ENCODE peak calls at places on chromosomes 16 and 17, in five cellular contexts. One of them, this sample, is unnamed.

GRCh38 chr17:1058423-1059130 is 61.6 kb downstream of the TIMM22 start:
- ATAC-seq in HCT116: peak; percentile 65
- ATAC-seq in activated T-cell treated with anti-CD3 and anti-CD28 coated beads, Interleukin-2, amount 50 U/mL, for 4 hours: no peak
- ATAC-seq in activated CD8-positive, alpha-beta T cell treated with anti-CD3 and anti-CD28 coated beads, Interleukin-2, amount 10 ng/mL, durations not matched to agents 7 days and 5 days: no peak
- ATAC-seq in sciatic nerve: no peak
- ATAC-seq in this sample: peak; percentile 45

GRCh38 chr17:81027591-81028505 is 7.1 kb upstream of the BAIAP2 start:
- ATAC-seq in HCT116: no peak
- ATAC-seq in activated T-cell treated with anti-CD3 and anti-CD28 coated beads, Interleukin-2, amount 50 U/mL, for 4 hours: peak; percentile 9
- ATAC-seq in activated CD8-positive, alpha-beta T cell treated with anti-CD3 and anti-CD28 coated beads, Interleukin-2, amount 10 ng/mL, durations not matched to agents 7 days and 5 days: no peak
- ATAC-seq in sciatic nerve: no peak
- ATAC-seq in this sample: peak; percentile 20

GRCh38 chr16:57889960-57890751 is 80.8 kb downstream of the CNGB1 start:
- ATAC-seq in HCT116: no peak
- ATAC-seq in activated T-cell treated with anti-CD3 and anti-CD28 coated beads, Interleukin-2, amount 50 U/mL, for 4 hours: no peak
- ATAC-seq in activated CD8-positive, alpha-beta T cell treated with anti-CD3 and anti-CD28 coated beads, Interleukin-2, amount 10 ng/mL, durations not matched to agents 7 days and 5 days: no peak
- ATAC-seq in sciatic nerve: peak; percentile 81
- ATAC-seq in this sample: no peak

GRCh38 chr16:7366041-7366440 is 33.4 kb downstream of the RBFOX1 start:
- ATAC-seq in HCT116: no peak
- ATAC-seq in activated T-cell treated with anti-CD3 and anti-CD28 coated beads, Interleukin-2, amount 50 U/mL, for 4 hours: no peak
- ATAC-seq in activated CD8-positive, alpha-beta T cell treated with anti-CD3 and anti-CD28 coated beads, Interleukin-2, amount 10 ng/mL, durations not matched to agents 7 days and 5 days: no peak
- ATAC-seq in sciatic nerve: no peak
- ATAC-seq in this sample: no peak

GRCh38 chr16:30914849-30915248 is 8.5 kb upstream of the FBXL19 start:
- ATAC-seq in HCT116: peak; percentile 56
- ATAC-seq in activated T-cell treated with anti-CD3 and anti-CD28 coated beads, Interleukin-2, amount 50 U/mL, for 4 hours: no peak
- ATAC-seq in activated CD8-positive, alpha-beta T cell treated with anti-CD3 and anti-CD28 coated beads, Interleukin-2, amount 10 ng/mL, durations not matched to agents 7 days and 5 days: no peak
- ATAC-seq in sciatic nerve: no peak
- ATAC-seq in this sample: no peak

GRCh38 chr16:64440421-64440831 is 681.4 kb downstream of the CDH11 start:
- ATAC-seq in HCT116: no peak
- ATAC-seq in activated T-cell treated with anti-CD3 and anti-CD28 coated beads, Interleukin-2, amount 50 U/mL, for 4 hours: no peak
- ATAC-seq in activated CD8-positive, alpha-beta T cell treated with anti-CD3 and anti-CD28 coated beads, Interleukin-2, amount 10 ng/mL, durations not matched to agents 7 days and 5 days: no peak
- ATAC-seq in sciatic nerve: peak; percentile 92
- ATAC-seq in this sample: no peak

GRCh38 chr16:80056334-80056733 is 455.8 kb upstream of the MAF start:
- ATAC-seq in HCT116: no peak
- ATAC-seq in activated T-cell treated with anti-CD3 and anti-CD28 coated beads, Interleukin-2, amount 50 U/mL, for 4 hours: no peak
- ATAC-seq in activated CD8-positive, alpha-beta T cell treated with anti-CD3 and anti-CD28 coated beads, Interleukin-2, amount 10 ng/mL, durations not matched to agents 7 days and 5 days: no peak
- ATAC-seq in sciatic nerve: peak; percentile 45
- ATAC-seq in this sample: no peak

GRCh38 chr17:1206016-1206787 is 26.4 kb upstream of the ABR start:
- ATAC-seq in HCT116: no peak
- ATAC-seq in activated T-cell treated with anti-CD3 and anti-CD28 coated beads, Interleukin-2, amount 50 U/mL, for 4 hours: no peak
- ATAC-seq in activated CD8-positive, alpha-beta T cell treated with anti-CD3 and anti-CD28 coated beads, Interleukin-2, amount 10 ng/mL, durations not matched to agents 7 days and 5 days: no peak
- ATAC-seq in sciatic nerve: no peak
- ATAC-seq in this sample: peak; percentile 46

GRCh38 chr17:74429604-74430384 is 2.1 kb upstream of the GPRC5C start:
- ATAC-seq in HCT116: peak; percentile 3
- ATAC-seq in activated T-cell treated with anti-CD3 and anti-CD28 coated beads, Interleukin-2, amount 50 U/mL, for 4 hours: no peak
- ATAC-seq in activated CD8-positive, alpha-beta T cell treated with anti-CD3 and anti-CD28 coated beads, Interleukin-2, amount 10 ng/mL, durations not matched to agents 7 days and 5 days: no peak
- ATAC-seq in sciatic nerve: peak; percentile 45
- ATAC-seq in this sample: peak; percentile 13

GRCh38 chr17:31155208-31155810 is 60.5 kb downstream of the NF1 start:
- ATAC-seq in HCT116: no peak
- ATAC-seq in activated T-cell treated with anti-CD3 and anti-CD28 coated beads, Interleukin-2, amount 50 U/mL, for 4 hours: no peak
- ATAC-seq in activated CD8-positive, alpha-beta T cell treated with anti-CD3 and anti-CD28 coated beads, Interleukin-2, amount 10 ng/mL, durations not matched to agents 7 days and 5 days: no peak
- ATAC-seq in sciatic nerve: no peak
- ATAC-seq in this sample: no peak

GRCh38 chr16:87543436-87544191 is 50.8 kb upstream of the ZCCHC14 start:
- ATAC-seq in HCT116: no peak
- ATAC-seq in activated T-cell treated with anti-CD3 and anti-CD28 coated beads, Interleukin-2, amount 50 U/mL, for 4 hours: no peak
- ATAC-seq in activated CD8-positive, alpha-beta T cell treated with anti-CD3 and anti-CD28 coated beads, Interleukin-2, amount 10 ng/mL, durations not matched to agents 7 days and 5 days: no peak
- ATAC-seq in sciatic nerve: no peak
- ATAC-seq in this sample: peak; percentile 49

GRCh38 chr16:84421081-84421937 is 53.0 kb downstream of the ATP2C2 start:
- ATAC-seq in HCT116: no peak
- ATAC-seq in activated T-cell treated with anti-CD3 and anti-CD28 coated beads, Interleukin-2, amount 50 U/mL, for 4 hours: no peak
- ATAC-seq in activated CD8-positive, alpha-beta T cell treated with anti-CD3 and anti-CD28 coated beads, Interleukin-2, amount 10 ng/mL, durations not matched to agents 7 days and 5 days: no peak
- ATAC-seq in sciatic nerve: no peak
- ATAC-seq in this sample: no peak

GRCh38 chr16:68873635-68874471 is 30.5 kb downstream of the TANGO6 start:
- ATAC-seq in HCT116: no peak
- ATAC-seq in activated T-cell treated with anti-CD3 and anti-CD28 coated beads, Interleukin-2, amount 50 U/mL, for 4 hours: no peak
- ATAC-seq in activated CD8-positive, alpha-beta T cell treated with anti-CD3 and anti-CD28 coated beads, Interleukin-2, amount 10 ng/mL, durations not matched to agents 7 days and 5 days: no peak
- ATAC-seq in sciatic nerve: no peak
- ATAC-seq in this sample: no peak

GRCh38 chr16:4011225-4011939 is 104.9 kb downstream of the ADCY9 start:
- ATAC-seq in HCT116: no peak
- ATAC-seq in activated T-cell treated with anti-CD3 and anti-CD28 coated beads, Interleukin-2, amount 50 U/mL, for 4 hours: no peak
- ATAC-seq in activated CD8-positive, alpha-beta T cell treated with anti-CD3 and anti-CD28 coated beads, Interleukin-2, amount 10 ng/mL, durations not matched to agents 7 days and 5 days: no peak
- ATAC-seq in sciatic nerve: peak; percentile 8
- ATAC-seq in this sample: no peak

GRCh38 chr16:55256412-55257016 is 67.5 kb upstream of the IRX6 start:
- ATAC-seq in HCT116: no peak
- ATAC-seq in activated T-cell treated with anti-CD3 and anti-CD28 coated beads, Interleukin-2, amount 50 U/mL, for 4 hours: no peak
- ATAC-seq in activated CD8-positive, alpha-beta T cell treated with anti-CD3 and anti-CD28 coated beads, Interleukin-2, amount 10 ng/mL, durations not matched to agents 7 days and 5 days: no peak
- ATAC-seq in sciatic nerve: no peak
- ATAC-seq in this sample: no peak

GRCh38 chr16:16042076-16042475 is 92.7 kb downstream of the ABCC1 start:
- ATAC-seq in HCT116: no peak
- ATAC-seq in activated T-cell treated with anti-CD3 and anti-CD28 coated beads, Interleukin-2, amount 50 U/mL, for 4 hours: no peak
- ATAC-seq in activated CD8-positive, alpha-beta T cell treated with anti-CD3 and anti-CD28 coated beads, Interleukin-2, amount 10 ng/mL, durations not matched to agents 7 days and 5 days: no peak
- ATAC-seq in sciatic nerve: no peak
- ATAC-seq in this sample: no peak

GRCh38 chr16:85316944-85317343 is 204.7 kb upstream of the CIBAR2 start:
- ATAC-seq in HCT116: no peak
- ATAC-seq in activated T-cell treated with anti-CD3 and anti-CD28 coated beads, Interleukin-2, amount 50 U/mL, for 4 hours: no peak
- ATAC-seq in activated CD8-positive, alpha-beta T cell treated with anti-CD3 and anti-CD28 coated beads, Interleukin-2, amount 10 ng/mL, durations not matched to agents 7 days and 5 days: no peak
- ATAC-seq in sciatic nerve: no peak
- ATAC-seq in this sample: no peak

GRCh38 chr17:66967867-66968543 is 3.5 kb downstream of the CACNG4 start:
- ATAC-seq in HCT116: no peak
- ATAC-seq in activated T-cell treated with anti-CD3 and anti-CD28 coated beads, Interleukin-2, amount 50 U/mL, for 4 hours: no peak
- ATAC-seq in activated CD8-positive, alpha-beta T cell treated with anti-CD3 and anti-CD28 coated beads, Interleukin-2, amount 10 ng/mL, durations not matched to agents 7 days and 5 days: no peak
- ATAC-seq in sciatic nerve: no peak
- ATAC-seq in this sample: no peak